ENCODE peak calls at places on chromosomes 1 and 21, in four cellular contexts. G is left ventricle myocardium inferior, H is IMR-90, Z is lung. M is an unnamed sample.

GRCh38 chr21:22020221-22020620 is 1022.0 kb downstream of the NCAM2 start:
- DNase-seq in Z (no peak), H (no peak), G (no peak), M (no peak)

GRCh38 chr1:79353224-79353623 is 346.7 kb upstream of the ADGRL4 start:
- DNase-seq in H (peak; percentile 74), Z (no peak), G (no peak), M (no peak)

GRCh38 chr21:14382486-14382834 is 486 bp downstream of the HSPA13 start:
- DNase-seq in G (no peak), H (peak; percentile 11), Z (no peak), M (peak; percentile 6)

GRCh38 chr1:208550978-208551377 is 306.8 kb upstream of the PLXNA2 start:
- DNase-seq in H (no peak), G (no peak), Z (no peak), M (no peak)

GRCh38 chr1:26900001-26900814 is at the start of gene GPATCH3:
- DNase-seq in G (peak; percentile 92), Z (peak; percentile 93), H (peak; percentile 91), M (peak; percentile 90)

GRCh38 chr1:2199042-2199810 is 4.7 kb upstream of the FAAP20 start:
- DNase-seq in Z (peak; percentile 91), H (peak; percentile 85), G (peak; percentile 93), M (peak; percentile 83)

GRCh38 chr1:157000686-157001085 is 44.9 kb downstream of the ARHGEF11 start:
- DNase-seq in Z (no peak), H (peak; percentile 32), G (no peak), M (no peak)

GRCh38 chr1:153661111-153661708 is 2.7 kb downstream of the SNAPIN start:
- DNase-seq in G (no peak), H (no peak), Z (no peak), M (no peak)

GRCh38 chr1:52733368-52733767 is 7.1 kb downstream of the ZYG11B start:
- DNase-seq in H (no peak), Z (no peak), G (no peak), M (no peak)

GRCh38 chr1:206469411-206469932 is 804 bp upstream of the IKBKE start:
- DNase-seq in G (no peak), H (no peak), Z (no peak), M (no peak)
- H3K4me1 ChIP-seq in G (peaks cover 40% of the 10 kb centered on the region), H (peaks cover 25% of the 10 kb centered on the region), Z (peaks cover 25% of the 10 kb centered on the region), M (no peaks in the 10 kb centered on the region)

GRCh38 chr1:115138271-115138670 is 49.0 kb upstream of the TSPAN2 start:
- DNase-seq in Z (no peak), G (no peak), H (no peak), M (no peak)

GRCh38 chr1:115136106-115136505 is 46.8 kb upstream of the TSPAN2 start:
- DNase-seq in Z (no peak), H (no peak), G (no peak), M (no peak)

GRCh38 chr1:115137191-115137590 is 47.9 kb upstream of the TSPAN2 start:
- DNase-seq in G (no peak), H (no peak), Z (no peak), M (no peak)

GRCh38 chr1:115135681-115136080 is 46.4 kb upstream of the TSPAN2 start:
- DNase-seq in H (peak; percentile 60), G (no peak), Z (no peak), M (no peak)

DNA sequence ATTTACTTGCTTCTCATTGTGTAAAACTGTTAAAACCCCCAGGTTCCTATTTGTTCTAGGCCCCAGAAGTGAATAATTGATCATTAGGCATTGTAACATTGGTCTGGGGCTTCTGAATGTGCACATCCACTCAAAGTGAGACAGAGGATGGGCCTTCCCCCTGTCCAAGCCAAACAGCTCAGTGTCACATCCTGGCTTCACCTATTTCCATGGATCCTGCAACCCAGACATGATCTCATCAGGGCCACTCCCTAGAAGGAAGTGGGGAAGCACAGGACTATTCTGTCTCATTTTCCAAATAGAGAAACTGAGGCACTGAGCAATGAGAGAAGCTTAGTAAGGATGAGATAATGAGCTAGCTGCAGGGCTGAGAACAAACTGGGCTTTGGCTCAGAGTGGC is 47.4 kb upstream of the TSPAN2 start:
- DNase-seq in Z (no peak), H (no peak), G (no peak), M (no peak)
- H3K4me1 ChIP-seq in Z (peaks cover 1% of the 10 kb centered on the region), H (peaks cover 9% of the 10 kb centered on the region), G (peaks cover 32% of the 10 kb centered on the region), M (no peaks in the 10 kb centered on the region)

GRCh38 chr1:229199261-229199850 is 71.6 kb upstream of the RAB4A start:
- DNase-seq in Z (no peak), G (no peak), H (no peak), M (no peak)

GRCh38 chr1:229194096-229194495 is 76.8 kb upstream of the RAB4A start:
- DNase-seq in Z (no peak), H (no peak), G (no peak), M (no peak)

GRCh38 chr1:229197225-229197677 is 73.7 kb upstream of the RAB4A start:
- DNase-seq in G (no peak), Z (no peak), H (no peak), M (no peak)

GRCh38 chr1:229199892-229200291 is 71.0 kb upstream of the RAB4A start:
- DNase-seq in Z (no peak), H (no peak), G (no peak), M (no peak)

GRCh38 chr1:229196404-229197224 is 74.3 kb upstream of the RAB4A start:
- DNase-seq in Z (no peak), H (peak; percentile 54), G (no peak), M (no peak)
- H3K4me1 ChIP-seq in Z (peaks cover 4% of the 10 kb centered on the region), H (peaks cover 14% of the 10 kb centered on the region), G (no peaks in the 10 kb centered on the region), M (no peaks in the 10 kb centered on the region)

GRCh38 chr1:248790456-248790855 is 34.9 kb upstream of the LYPD8 start:
- DNase-seq in G (no peak), Z (no peak), H (no peak), M (no peak)
- H3K4me1 ChIP-seq in G (no peaks in the 10 kb centered on the region), Z (no peaks in the 10 kb centered on the region), H (no peaks in the 10 kb centered on the region), M (no peaks in the 10 kb centered on the region)

GRCh38 chr1:115428676-115429075 is 90.6 kb upstream of the NGF start:
- DNase-seq in G (no peak), H (no peak), Z (no peak), M (no peak)

GRCh38 chr1:115429242-115429641 is 91.2 kb upstream of the NGF start:
- DNase-seq in G (no peak), H (peak; percentile 59), Z (no peak), M (no peak)

GRCh38 chr1:115432061-115432460 is 94.0 kb upstream of the NGF start:
- DNase-seq in Z (no peak), G (no peak), H (peak; percentile 71), M (no peak)

GRCh38 chr1:115429884-115430283 is 91.8 kb upstream of the NGF start:
- DNase-seq in Z (no peak), G (no peak), H (peak; percentile 72), M (no peak)

DNA sequence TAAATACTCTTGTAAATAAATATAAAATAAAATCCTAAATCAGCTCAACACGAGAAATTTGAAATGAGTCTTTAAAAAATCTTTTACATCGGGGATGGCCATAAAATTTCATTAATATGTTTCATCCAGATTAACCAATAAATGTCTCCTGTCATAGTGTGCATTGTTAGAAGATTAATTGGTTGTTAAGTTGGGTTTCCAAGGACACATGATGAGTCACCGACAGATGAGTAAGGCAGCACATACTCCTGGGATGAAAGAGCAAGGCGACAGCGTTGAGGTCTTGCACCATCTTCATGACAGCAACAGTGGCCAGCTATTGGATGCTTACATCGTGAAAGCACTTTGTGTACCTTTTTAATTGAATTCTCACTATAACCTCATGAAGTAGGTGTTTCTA is 92.7 kb upstream of the NGF start:
- DNase-seq in Z (no peak), H (peak; percentile 96), G (no peak), M (no peak)
- H3K4me1 ChIP-seq in Z (peaks cover 2% of the 10 kb centered on the region), H (peaks cover 17% of the 10 kb centered on the region), G (peaks cover 10% of the 10 kb centered on the region), M (no peaks in the 10 kb centered on the region)

DNA sequence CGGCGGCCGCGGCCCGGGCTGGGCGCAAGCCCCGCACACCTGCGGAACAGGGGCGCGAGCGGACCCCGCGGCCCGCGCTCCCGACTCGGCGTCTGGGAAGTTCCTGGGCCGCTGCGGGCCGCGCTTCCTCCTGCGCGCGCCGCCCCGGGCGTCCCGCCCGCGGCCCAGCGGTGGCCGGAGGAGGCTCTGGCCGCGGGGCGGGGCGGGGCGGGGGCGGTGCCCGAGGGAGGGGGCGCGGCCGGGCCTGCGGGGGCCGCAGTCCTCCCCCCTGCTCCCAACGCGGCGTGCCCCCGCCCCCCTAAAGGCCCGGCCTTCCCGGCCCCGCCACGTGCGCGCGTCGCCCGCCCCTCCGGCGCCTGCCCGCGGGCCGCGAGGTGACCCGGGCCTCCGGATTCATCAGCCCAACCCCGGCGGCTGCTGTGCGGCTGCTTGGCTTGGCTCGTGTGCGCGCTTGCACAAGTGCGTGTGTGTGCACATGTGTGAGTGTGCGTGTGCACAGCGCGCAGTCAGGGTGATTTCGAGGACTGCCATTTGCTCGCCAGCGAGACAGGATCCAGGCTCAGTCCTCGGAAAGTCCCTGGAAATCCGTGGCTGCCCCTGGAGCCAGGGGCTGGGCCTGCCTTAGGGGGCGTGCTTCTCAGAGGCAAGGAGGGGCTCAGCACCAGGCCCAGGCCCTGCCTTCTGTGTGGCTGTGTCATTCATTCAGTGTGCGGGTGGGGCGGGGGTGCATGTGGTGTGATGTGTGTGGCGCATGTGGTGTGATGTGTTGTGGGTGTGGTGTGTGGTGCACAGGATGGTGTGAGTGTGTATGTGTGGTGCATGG is at the start of gene C2CD2:
- DNase-seq in G (peak; percentile 77), H (peak; percentile 73), Z (peak; percentile 60), M (peak; percentile 84)
- H3K4me1 ChIP-seq in G (peaks cover 58% of the 10 kb centered on the region), H (peaks cover 26% of the 10 kb centered on the region), Z (peaks cover 12% of the 10 kb centered on the region), M (no peaks in the 10 kb centered on the region)

GRCh38 chr1:25698252-25698651 is 81.7 kb downstream of the MAN1C1 start:
- DNase-seq in G (no peak), Z (no peak), H (no peak), M (no peak)

GRCh38 chr1:25700626-25701025 is 84.0 kb downstream of the MAN1C1 start:
- DNase-seq in Z (no peak), G (no peak), H (no peak), M (no peak)

GRCh38 chr1:25701030-25701785 is 84.6 kb downstream of the MAN1C1 start:
- DNase-seq in G (no peak), Z (no peak), H (no peak), M (no peak)

GRCh38 chr1:25699501-25700089 is 83.0 kb downstream of the MAN1C1 start:
- DNase-seq in H (no peak), G (peak; percentile 66), Z (no peak), M (no peak)

GRCh38 chr1:25700124-25700523 is 83.5 kb downstream of the MAN1C1 start:
- DNase-seq in G (peak; percentile 81), H (peak; percentile 75), Z (no peak), M (no peak)
- H3K4me1 ChIP-seq in G (peaks cover 99% of the 10 kb centered on the region), H (peaks cover 45% of the 10 kb centered on the region), Z (peaks cover 25% of the 10 kb centered on the region), M (peaks cover 4% of the 10 kb centered on the region)

GRCh38 chr1:204079608-204079999 is 6.7 kb downstream of the SOX13 start:
- DNase-seq in H (no peak), Z (no peak), G (no peak), M (no peak)
- H3K4me1 ChIP-seq in H (peaks cover 23% of the 10 kb centered on the region), Z (peaks cover 52% of the 10 kb centered on the region), G (peaks cover 100% of the 10 kb centered on the region), M (peaks cover 71% of the 10 kb centered on the region)

GRCh38 chr1:58816072-58816746 is 32.4 kb upstream of the JUN start:
- DNase-seq in G (peak; percentile 93), Z (peak; percentile 92), H (peak; percentile 89), M (peak; percentile 90)
- H3K4me1 ChIP-seq in G (peaks cover 52% of the 10 kb centered on the region), Z (peaks cover 18% of the 10 kb centered on the region), H (peaks cover 16% of the 10 kb centered on the region), M (peaks cover 13% of the 10 kb centered on the region)

DNA sequence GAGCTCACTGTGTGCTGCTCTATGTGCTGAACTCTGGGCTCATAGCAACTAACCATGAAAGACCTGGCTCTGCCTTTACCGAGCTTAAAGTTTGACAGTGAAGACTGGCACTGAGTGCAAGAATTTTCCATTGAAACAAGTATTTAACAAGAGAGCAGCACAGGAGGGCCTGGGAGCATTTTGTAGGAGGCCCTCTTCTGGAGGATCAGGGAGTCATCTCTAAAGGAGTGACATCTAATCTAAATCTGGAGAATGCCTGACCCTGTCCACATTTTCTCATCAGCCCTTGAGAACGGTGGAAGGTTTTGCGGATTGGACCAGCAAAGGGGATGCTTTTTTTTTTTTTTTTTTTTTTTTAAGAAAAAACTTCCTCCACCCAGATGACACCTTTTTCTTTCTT is 150.8 kb downstream of the ROR1 start:
- DNase-seq in G (no peak), Z (no peak), H (no peak), M (no peak)
- H3K4me1 ChIP-seq in G (peaks cover 69% of the 10 kb centered on the region), Z (peaks cover 2% of the 10 kb centered on the region), H (peaks cover 11% of the 10 kb centered on the region), M (peaks cover 39% of the 10 kb centered on the region)